ENCODE peak calls at places on chromosomes 4 and X, in eight cellular contexts. P is upper lobe of left lung, B is right lobe of liver, I is tibial artery, W is tibial nerve, T is cardiac muscle cell, A is pancreas, D is HepG2. V is an unnamed sample.

GRCh38 chrX:40845331-40845911 is 110.1 kb upstream of the MED14 start:
- DNase-seq in I (no peak), T (peak), W (no peak), B (no peak), D (peak), A (no peak), P (no peak), V (no peak)

GRCh38 chr4:118354913-118355312 is 2.1 kb upstream of the PRSS12 start:
- DNase-seq in I (no peak), B (no peak), A (no peak), W (no peak), T (no peak), P (no peak), D (no peak), V (no peak)

GRCh38 chrX:36957425-36958328 is 50.5 kb upstream of the FAM47C start:
- DNase-seq in W (no peak), B (peak), D (no peak), T (peak), A (peak), P (peak), I (no peak), V (peak)

GRCh38 chr4:12186526-12186925 is 757.8 kb upstream of the HS3ST1 start:
- DNase-seq in D (no peak), I (no peak), W (no peak), A (no peak), P (no peak), B (no peak), T (no peak), V (no peak)

GRCh38 chrX:23888887-23889501 is 18.7 kb downstream of the APOO start:
- DNase-seq in B (no peak), A (no peak), P (no peak), I (no peak), T (no peak), W (no peak), D (no peak), V (no peak)

GRCh38 chr4:4419896-4420295 is 33.0 kb downstream of the NSG1 start:
- DNase-seq in I (no peak), P (no peak), T (no peak), A (no peak), B (peak), D (no peak), W (no peak), V (no peak)

GRCh38 chr4:84780719-84781118 is 185.8 kb downstream of the WDFY3 start:
- DNase-seq in I (no peak), B (no peak), P (no peak), A (no peak), W (no peak), D (no peak), T (no peak), V (no peak)

GRCh38 chrX:134716620-134717012 is 58.3 kb upstream of the PLAC1 start:
- DNase-seq in T (no peak), P (no peak), B (no peak), A (no peak), D (no peak), I (no peak), W (no peak), V (no peak)

GRCh38 chrX:14010566-14010965 is 19.1 kb downstream of the GEMIN8 start:
- DNase-seq in D (no peak), I (no peak), A (no peak), P (no peak), T (no peak), W (no peak), B (no peak), V (no peak)

GRCh38 chr4:156958276-156959074 is 13.1 kb downstream of the PDGFC start:
- DNase-seq in W (no peak), A (no peak), P (no peak), D (no peak), T (peak), B (no peak), I (no peak), V (no peak)

GRCh38 chr4:10239982-10240654 is 123.5 kb upstream of the WDR1 start:
- DNase-seq in T (peak), W (no peak), P (no peak), A (no peak), B (no peak), I (no peak), D (no peak), V (no peak)

GRCh38 chrX:100695991-100696390 is 35.9 kb downstream of the SYTL4 start:
- DNase-seq in W (no peak), B (no peak), T (no peak), P (no peak), D (peak), I (no peak), A (no peak), V (no peak)

GRCh38 chrX:84469226-84469625 is 33.0 kb downstream of the HDX start:
- DNase-seq in D (no peak), T (peak), W (no peak), B (no peak), A (no peak), I (no peak), P (no peak), V (no peak)

GRCh38 chr4:185282968-185283367 is 73.6 kb downstream of the SNX25 start:
- DNase-seq in I (no peak), T (no peak), W (no peak), A (no peak), B (no peak), P (no peak), D (no peak), V (no peak)

GRCh38 chr4:69881173-69881773 is 21.3 kb upstream of the SULT1E1 start:
- DNase-seq in D (peak), W (no peak), B (peak), T (peak), I (no peak), A (peak), P (no peak), V (no peak)

GRCh38 chr4:69167300-69167699 is 47.2 kb downstream of the UGT2B11 start:
- DNase-seq in A (no peak), T (no peak), B (no peak), I (no peak), P (no peak), D (no peak), W (no peak), V (no peak)

GRCh38 chrX:43655151-43655676 is 885 bp upstream of the MAOA start:
- DNase-seq in P (no peak), B (no peak), W (peak), A (peak), I (peak), T (peak), D (no peak), V (peak)

GRCh38 chr4:74364649-74365491 is at the start of gene EREG:
- DNase-seq in I (no peak), A (no peak), P (peak), D (no peak), B (peak), T (peak), W (no peak), V (peak)

GRCh38 chrX:125308653-125309052 is 11.0 kb upstream of the TEX13C start:
- DNase-seq in I (no peak), A (no peak), W (no peak), P (no peak), D (no peak), T (no peak), B (no peak), V (no peak)

GRCh38 chr4:64417974-64418373 is 8.7 kb upstream of the TECRL start:
- DNase-seq in D (no peak), B (no peak), A (no peak), P (no peak), T (peak), I (no peak), W (no peak), V (no peak)

GRCh38 chr4:182642831-182643230 is 274.4 kb downstream of the DCTD start:
- DNase-seq in D (peak), I (no peak), T (peak), B (no peak), W (no peak), A (no peak), P (no peak), V (no peak)

DNA sequence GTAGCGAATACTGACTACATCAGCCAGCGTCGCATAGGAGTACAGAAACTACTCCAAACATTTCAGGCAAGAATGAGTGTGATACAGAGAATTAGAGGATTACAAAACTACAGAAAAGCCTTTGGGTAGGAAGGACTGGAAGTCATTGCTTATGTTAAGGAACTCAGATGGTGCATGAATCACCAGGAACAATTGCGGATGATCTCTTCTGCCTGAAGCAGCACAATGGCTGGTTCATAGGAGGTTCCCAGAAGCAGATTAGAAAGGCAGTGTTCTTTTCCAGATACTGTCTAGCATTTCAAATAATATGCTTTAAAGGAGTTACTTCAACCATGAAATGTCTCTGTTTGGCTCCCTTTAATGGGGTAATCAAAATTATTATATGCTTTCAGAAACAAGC is 42.5 kb upstream of the MAP9 start:
- DNase-seq in I (no peak), T (peak), D (no peak), W (no peak), A (no peak), B (no peak), P (no peak), V (no peak)
- H3K27ac ChIP-seq in I (no peak), T (no peak), D (no peak), W (no peak), A (no peak), B (no peak), P (no peak), V (no peak)

DNA sequence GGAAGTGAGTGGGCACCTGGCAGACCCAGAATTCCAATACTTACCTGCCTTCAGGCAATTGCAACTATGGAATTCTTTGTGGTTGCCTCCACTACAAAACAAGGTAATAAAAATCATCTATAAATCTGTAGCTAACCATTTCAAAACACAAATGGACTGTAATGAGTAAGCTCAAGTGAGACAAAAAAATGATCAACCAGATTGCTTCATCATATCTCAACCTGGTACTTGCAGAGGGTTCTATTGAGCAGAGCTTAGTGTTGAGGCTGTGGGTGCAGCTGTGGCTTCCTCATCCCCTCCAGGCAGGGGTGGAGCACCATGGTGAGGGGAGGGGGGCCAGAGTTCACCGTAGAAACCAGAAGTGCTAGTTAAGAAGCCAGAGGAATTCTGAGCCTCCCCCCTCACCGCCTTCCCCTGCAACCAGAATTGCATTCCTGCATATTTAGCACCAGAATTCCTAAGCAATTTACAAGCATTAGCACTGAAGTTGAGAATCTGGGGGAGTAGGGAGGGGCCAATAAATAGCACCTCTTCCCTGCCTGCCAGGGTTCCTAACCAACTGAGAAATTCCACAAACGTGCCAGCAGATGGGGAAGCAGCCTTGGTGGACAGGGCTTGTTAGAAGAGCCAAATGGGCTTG is 11.5 kb downstream of the CTAG1A start:
- DNase-seq in T (peak), D (no peak), A (no peak), P (no peak), B (no peak), I (no peak), W (no peak), V (no peak)
- TF ChIP-seq CTCF in T (no peak), D (no peak), A (no peak), P (no peak), B (no peak), I (no peak), W (no peak), V (no peak)

GRCh38 chrX:16491461-16491860 is 158.5 kb upstream of the S100G start:
- DNase-seq in T (peak), I (no peak), P (no peak), A (no peak), D (no peak), W (no peak), B (no peak), V (no peak)

GRCh38 chrX:16496175-16496574 is 153.8 kb upstream of the S100G start:
- DNase-seq in I (no peak), B (no peak), P (no peak), T (no peak), D (no peak), A (no peak), W (no peak), V (no peak)
- H3K27ac ChIP-seq in I (no peak), B (no peak), P (no peak), T (no peak), D (no peak), A (no peak), W (no peak), V (no peak)

GRCh38 chrX:102712967-102713677 is 874 bp downstream of the GPRASP2 start:
- DNase-seq in T (peak), B (peak), I (peak), P (no peak), D (no peak), A (peak), W (peak), V (peak)
- TF ChIP-seq CTCF in T (peak), B (peak), I (peak), P (peak), D (no peak), A (peak), W (peak), V (peak)

GRCh38 chrX:19638968-19639539 is 123.7 kb upstream of the MAP3K15 start:
- DNase-seq in I (no peak), W (no peak), B (no peak), A (no peak), T (no peak), P (no peak), D (no peak), V (no peak)
- H3K27ac ChIP-seq in I (no peak), W (no peak), B (no peak), A (no peak), T (no peak), P (no peak), D (no peak), V (no peak)

GRCh38 chrX:12080265-12080664 is 58.0 kb upstream of the FRMPD4 start:
- DNase-seq in W (peak), I (no peak), A (no peak), B (no peak), P (no peak), D (peak), T (peak), V (no peak)
- TF ChIP-seq CTCF in W (no peak), I (no peak), A (peak), B (peak), P (no peak), D (peak), T (peak), V (peak)

DNA sequence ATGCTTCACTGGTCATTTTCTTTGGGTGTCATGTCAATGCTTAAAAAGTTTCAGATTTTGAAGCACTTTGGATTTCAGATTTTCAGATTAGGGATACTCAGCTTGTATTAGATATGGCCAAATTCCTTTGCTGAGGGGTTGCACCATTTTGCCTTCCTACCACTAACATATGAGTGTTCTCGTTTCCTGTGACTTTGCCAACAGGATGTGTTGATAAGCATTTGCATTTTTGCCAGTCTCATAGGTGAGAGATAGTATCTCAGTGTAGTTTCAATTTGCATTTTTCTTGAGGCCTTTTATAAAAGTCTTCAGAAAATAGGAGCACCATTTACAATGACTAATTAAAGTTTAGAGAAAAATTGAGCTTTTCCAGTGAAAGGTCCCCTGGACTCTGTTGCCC is 71.6 kb upstream of the CLCN4 start:
- DNase-seq in D (no peak), I (no peak), W (no peak), T (no peak), A (no peak), B (no peak), P (no peak), V (no peak)
- H3K27ac ChIP-seq in D (no peak), I (no peak), W (no peak), T (no peak), A (no peak), B (no peak), P (no peak), V (no peak)

DNA sequence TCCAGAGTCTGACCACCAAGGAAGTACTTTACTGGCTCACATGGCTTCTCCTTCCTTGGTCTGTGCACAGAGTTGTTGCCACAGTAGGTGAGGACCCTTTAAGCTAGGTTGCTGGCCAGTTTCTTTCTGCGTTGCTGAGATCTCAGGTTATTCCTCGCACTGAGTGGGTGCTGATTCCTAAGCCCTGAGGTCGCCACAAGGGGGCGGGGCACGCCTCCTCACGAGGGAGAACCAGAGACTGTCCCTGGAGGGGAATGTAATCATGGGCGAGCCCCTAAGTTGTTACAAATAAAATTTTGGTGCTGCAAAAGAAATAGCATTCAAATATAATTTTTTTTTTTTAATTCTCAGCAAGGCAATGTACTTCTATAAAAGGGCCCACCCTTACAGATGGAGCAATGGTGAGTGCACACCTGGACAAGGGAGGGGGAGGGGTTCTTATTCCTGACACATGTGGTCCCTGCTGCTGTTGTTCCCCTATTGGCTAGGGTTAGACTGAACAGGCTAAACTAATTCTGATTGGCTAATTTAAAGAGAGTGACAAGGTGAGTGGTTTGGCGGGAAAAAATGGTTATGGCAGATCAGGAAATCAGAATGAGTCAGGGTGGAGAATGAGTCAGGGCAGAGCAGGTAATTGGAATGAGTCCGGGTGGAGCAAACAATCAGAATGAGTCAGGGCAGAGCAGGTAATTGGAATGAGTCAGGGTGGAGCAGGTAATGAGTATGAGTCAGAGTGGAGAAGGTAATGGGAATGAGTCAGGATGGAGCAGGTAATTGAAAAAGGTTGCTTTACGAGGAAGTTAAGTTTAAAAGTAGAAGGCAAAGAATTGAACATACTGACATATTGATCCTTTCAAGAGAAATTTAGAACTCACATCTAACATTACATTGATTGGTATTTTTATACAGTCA is 107.5 kb downstream of the VSIG4 start:
- DNase-seq in W (no peak), P (peak), D (peak), I (no peak), A (no peak), B (no peak), T (no peak), V (no peak)
- TF ChIP-seq CTCF in W (no peak), P (no peak), D (peak), I (no peak), A (no peak), B (no peak), T (no peak), V (no peak)

DNA sequence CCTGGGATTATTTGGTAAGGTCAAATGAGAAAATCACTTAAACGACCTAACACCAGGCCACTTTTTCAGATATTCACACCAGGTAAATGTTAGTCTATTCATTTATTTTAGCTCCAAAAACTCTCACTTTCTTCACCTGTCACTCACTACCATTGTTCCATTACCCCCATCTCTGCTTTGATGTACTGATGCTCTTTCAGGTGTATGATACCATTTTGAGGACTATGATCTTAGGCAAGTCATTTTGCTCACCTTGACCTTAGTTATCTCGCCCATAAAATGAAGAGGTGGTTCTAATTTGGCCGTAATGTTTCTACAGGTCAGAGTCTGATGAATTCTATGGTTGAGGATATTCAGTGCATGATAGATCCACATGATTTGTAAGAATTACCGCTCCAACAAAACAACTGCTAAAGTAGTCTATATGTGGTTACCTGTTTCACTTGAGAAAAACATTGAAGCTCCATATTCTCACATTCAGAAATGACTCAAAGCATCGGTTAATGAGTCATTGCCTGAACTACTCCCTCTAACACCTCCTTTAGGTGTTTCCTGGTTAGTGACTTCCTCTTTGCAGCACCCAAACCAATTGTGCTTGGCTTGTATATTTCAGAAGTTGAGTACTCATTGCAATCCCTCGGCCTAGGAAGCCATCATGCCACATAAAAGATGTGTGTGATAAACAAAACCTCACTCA is 4.5 kb downstream of the DTHD1 start:
- DNase-seq in B (no peak), T (no peak), D (no peak), W (no peak), P (no peak), A (no peak), I (no peak), V (no peak)
- H3K27ac ChIP-seq in B (no peak), T (no peak), D (no peak), W (no peak), P (no peak), A (no peak), I (no peak), V (no peak)

GRCh38 chr4:107835409-107835808 is 10.7 kb downstream of the SGMS2 start:
- DNase-seq in B (no peak), A (no peak), P (no peak), W (no peak), I (no peak), T (no peak), D (no peak), V (no peak)
- TF ChIP-seq CTCF in B (no peak), A (no peak), P (no peak), W (no peak), I (no peak), T (no peak), D (no peak), V (no peak)